ENCODE peak calls at places on chromosomes 16 and 17, in nine cellular contexts. V is H9; I is body of pancreas; P is posterior cingulate gyrus; M is cardiac fibroblast; Y is activated CD8-positive, alpha-beta T cell treated with anti-CD3 and anti-CD28 coated beads for 36 hours; O is thoracic aorta; E is activated T-helper 1 cell treated with Interleukin-2 at 50 U/mL for 16 hours; C is NAMALWA. R is an unnamed sample.

GRCh38 chr16:10979717-10980601 is 35.6 kb downstream of the CLEC16A start:
- DNase-seq in V (peak), I (peak), P (peak), M (peak), Y (no peak), O (no peak), E (no peak), C (no peak), R (no peak)

GRCh38 chr17:16639438-16639837 is 14.2 kb downstream of the ZNF624 start:
- DNase-seq in V (no peak), I (peak), P (no peak), M (no peak), Y (no peak), O (no peak), E (no peak), C (no peak), R (no peak)

GRCh38 chr16:86878290-86879160 is 300.2 kb downstream of the FOXL1 start:
- DNase-seq in V (no peak), I (no peak), P (no peak), M (no peak), Y (no peak), O (no peak), E (no peak), C (no peak), R (no peak)

GRCh38 chr17:61407211-61407911 is 7.7 kb downstream of the TBX2 start:
- DNase-seq in V (peak), I (no peak), P (no peak), M (peak), Y (no peak), O (no peak), E (no peak), C (no peak), R (no peak)

GRCh38 chr17:48144976-48145798 is 37.6 kb downstream of the SNX11 start:
- DNase-seq in V (no peak), I (no peak), P (no peak), M (no peak), Y (no peak), O (no peak), E (no peak), C (no peak), R (no peak)

GRCh38 chr17:70274255-70274654 is 104.9 kb downstream of the KCNJ2 start:
- DNase-seq in V (no peak), I (no peak), P (no peak), M (no peak), Y (no peak), O (no peak), E (no peak), C (no peak), R (no peak)

GRCh38 chr17:81831563-81831956 is 1.5 kb downstream of the MCRIP1 start:
- DNase-seq in V (no peak), I (no peak), P (no peak), M (no peak), Y (peak), O (no peak), E (no peak), C (no peak), R (no peak)

GRCh38 chr17:31660684-31661083 is 198.4 kb downstream of the COPRS start:
- DNase-seq in V (no peak), I (no peak), P (no peak), M (no peak), Y (no peak), O (no peak), E (no peak), C (no peak), R (no peak)

GRCh38 chr16:72590179-72590937 is 418.4 kb upstream of the PMFBP1 start:
- DNase-seq in V (no peak), I (no peak), P (no peak), M (no peak), Y (no peak), O (no peak), E (no peak), C (peak), R (no peak)

GRCh38 chr16:68155425-68155824 is 70.3 kb downstream of the NFATC3 start:
- DNase-seq in V (no peak), I (peak), P (no peak), M (no peak), Y (no peak), O (no peak), E (no peak), C (no peak), R (no peak)

GRCh38 chr16:53495325-53495724 is 7.7 kb downstream of the AKTIP start:
- DNase-seq in V (no peak), I (no peak), P (no peak), M (no peak), Y (no peak), O (no peak), E (no peak), C (no peak), R (no peak)

GRCh38 chr17:42422412-42422957 is 571 bp downstream of the CAVIN1 start:
- DNase-seq in V (peak), I (peak), P (no peak), M (peak), Y (peak), O (no peak), E (no peak), C (no peak), R (no peak)

GRCh38 chr17:39580082-39580468 is 27.6 kb downstream of the NEUROD2 start:
- DNase-seq in V (no peak), I (no peak), P (no peak), M (no peak), Y (no peak), O (no peak), E (no peak), C (no peak), R (no peak)

R was measured in HCT116.